ENCODE peak calls at places on chromosome X, in seven cellular contexts. Q, U, P, B, Z, E and V are unnamed samples.

GRCh38 chrX:54076903-54077302 is 32.6 kb upstream of the PHF8 start:
- DNase-seq in Q (no peak), U (no peak), P (no peak), B (peak), Z (no peak), E (no peak), V (no peak)

GRCh38 chrX:345020-345925 is 26.7 kb upstream of the GTPBP6 start:
- DNase-seq in Q (no peak), U (no peak), P (no peak), B (no peak), Z (no peak), E (no peak), V (peak)

GRCh38 chrX:16479206-16479869 is 170.6 kb upstream of the S100G start:
- DNase-seq in Q (no peak), U (no peak), P (no peak), B (peak), Z (peak), E (no peak), V (no peak)

GRCh38 chrX:132592880-132593279 is 104.0 kb upstream of the MBNL3 start:
- DNase-seq in Q (peak), U (no peak), P (peak), B (no peak), Z (peak), E (no peak), V (no peak)

GRCh38 chrX:150544222-150544787 is 24.1 kb upstream of the MTM1 start:
- DNase-seq in Q (no peak), U (no peak), P (no peak), B (no peak), Z (peak), E (no peak), V (no peak)

GRCh38 chrX:39679497-39680157 is 418.1 kb downstream of the BCOR start:
- DNase-seq in Q (no peak), U (no peak), P (no peak), B (no peak), Z (no peak), E (no peak), V (peak)

GRCh38 chrX:69069876-69070275 is 95.4 kb downstream of the PJA1 start:
- DNase-seq in Q (no peak), U (no peak), P (no peak), B (no peak), Z (no peak), E (no peak), V (no peak)

GRCh38 chrX:139826065-139827044 is 106.5 kb downstream of the ATP11C start:
- DNase-seq in Q (no peak), U (no peak), P (no peak), B (peak), Z (peak), E (no peak), V (no peak)

GRCh38 chrX:154411322-154411980 is at the start of gene TAFAZZIN:
- DNase-seq in Q (peak), U (peak), P (peak), B (no peak), Z (peak), E (no peak), V (peak)

GRCh38 chrX:74521961-74522833 is 92.2 kb downstream of the RLIM start:
- DNase-seq in Q (no peak), U (no peak), P (no peak), B (no peak), Z (no peak), E (peak), V (no peak)

GRCh38 chrX:34371740-34372139 is 239.6 kb upstream of the FAM47A start:
- DNase-seq in Q (no peak), U (no peak), P (no peak), B (no peak), Z (peak), E (no peak), V (no peak)

GRCh38 chrX:12949205-12949926 is 25.5 kb upstream of the TMSB4X start:
- DNase-seq in Q (no peak), U (no peak), P (no peak), B (no peak), Z (no peak), E (no peak), V (no peak)

GRCh38 chrX:150967786-150968185 is 15.3 kb upstream of the HMGB3 start:
- DNase-seq in Q (no peak), U (no peak), P (no peak), B (no peak), Z (no peak), E (no peak), V (no peak)

GRCh38 chrX:83508006-83508405 is at the start of gene POU3F4:
- DNase-seq in Q (no peak), U (no peak), P (no peak), B (no peak), Z (no peak), E (no peak), V (peak)

GRCh38 chrX:15645266-15645665 is 19.3 kb downstream of the CLTRN start:
- DNase-seq in Q (no peak), U (no peak), P (no peak), B (no peak), Z (no peak), E (no peak), V (no peak)

GRCh38 chrX:108217877-108218276 is 126.3 kb downstream of the ATG4A start:
- DNase-seq in Q (no peak), U (no peak), P (no peak), B (no peak), Z (no peak), E (no peak), V (no peak)

GRCh38 chrX:137194164-137194563 is 160.4 kb upstream of the GPR101 start:
- DNase-seq in Q (peak), U (no peak), P (peak), B (no peak), Z (peak), E (no peak), V (no peak)

GRCh38 chrX:47143894-47144625 is 442 bp downstream of the NDUFB11 start:
- DNase-seq in Q (no peak), U (no peak), P (peak), B (peak), Z (peak), E (no peak), V (peak)

GRCh38 chrX:153401133-153401764 is at the start of gene PNMA6E:
- DNase-seq in Q (no peak), U (no peak), P (no peak), B (no peak), Z (no peak), E (no peak), V (no peak)

GRCh38 chrX:112816908-112817307 is 23.7 kb downstream of the AMOT start:
- DNase-seq in Q (no peak), U (no peak), P (no peak), B (no peak), Z (no peak), E (no peak), V (no peak)